ENCODE peak calls at places on chromosomes 13 and 19, in five cellular contexts. J, R, P, Q and E are unnamed samples.

GRCh38 chr13:59373341-59373740 is 790.4 kb downstream of the DIAPH3 start:
- DNase-seq in P (no peak), J (no peak), Q (no peak), R (no peak), E (no peak)

GRCh38 chr13:114015608-114016295 is 41.9 kb upstream of the C13orf46 start:
- DNase-seq in P (peak), R (no peak), Q (peak), J (peak), E (peak)

GRCh38 chr19:14149509-14149994 is 13.2 kb upstream of the ASF1B start:
- DNase-seq in P (peak), Q (peak), R (no peak), J (peak), E (peak)

GRCh38 chr13:95301135-95301946 is at the start of gene ABCC4:
- DNase-seq in J (peak), P (peak), R (peak), Q (peak), E (peak)

GRCh38 chr13:97116754-97117153 is 105.4 kb upstream of the MBNL2 start:
- DNase-seq in Q (peak), R (peak), J (peak), P (peak), E (peak)

GRCh38 chr13:81302125-81302524 is 961.2 kb upstream of the SPRY2 start:
- DNase-seq in Q (no peak), P (no peak), J (no peak), R (no peak), E (no peak)

GRCh38 chr13:23859904-23860303 is 29.3 kb downstream of the MIPEP start:
- DNase-seq in J (no peak), P (no peak), Q (no peak), R (no peak), E (no peak)

GRCh38 chr13:48260970-48261369 is 28.0 kb downstream of the ITM2B start:
- DNase-seq in Q (no peak), J (no peak), P (no peak), R (no peak), E (no peak)

GRCh38 chr19:20660473-20660872 is 898 bp downstream of the ZNF626 start:
- DNase-seq in J (no peak), R (peak), Q (no peak), P (no peak), E (no peak)

GRCh38 chr13:30685320-30685859 is 50.0 kb upstream of the ALOX5AP start:
- DNase-seq in P (no peak), J (peak), Q (no peak), R (no peak), E (no peak)

GRCh38 chr19:1466018-1466460 is 13.0 kb downstream of the C19orf25 start:
- DNase-seq in Q (no peak), J (no peak), P (no peak), R (no peak), E (no peak)

GRCh38 chr13:45747071-45747470 is 45.0 kb downstream of the CBY2 start:
- DNase-seq in P (no peak), Q (no peak), J (no peak), R (no peak), E (no peak)

GRCh38 chr19:8185343-8186068 is 23.7 kb upstream of the CERS4 start:
- DNase-seq in J (no peak), P (no peak), R (no peak), Q (no peak), E (no peak)

GRCh38 chr19:2782357-2782935 is 627 bp downstream of the SGTA start:
- DNase-seq in R (no peak), Q (peak), J (no peak), P (peak), E (no peak)

GRCh38 chr19:12293771-12294307 is 844 bp downstream of the ZNF44 start:
- DNase-seq in Q (peak), J (peak), P (peak), R (peak), E (peak)

GRCh38 chr13:93004919-93005318 is 221.7 kb upstream of the GPC6 start:
- DNase-seq in P (peak), J (peak), Q (peak), R (peak), E (peak)

GRCh38 chr19:9431475-9431874 is 3.9 kb downstream of the ZNF266 start:
- DNase-seq in R (peak), P (peak), J (peak), Q (no peak), E (peak)

GRCh38 chr13:101449971-101450748 is 2.3 kb upstream of the ITGBL1 start:
- DNase-seq in J (peak), Q (peak), P (peak), R (peak), E (peak)

GRCh38 chr19:10748924-10749434 is 31.1 kb downstream of the DNM2 start:
- DNase-seq in J (peak), Q (peak), R (peak), P (peak), E (peak)

GRCh38 chr13:40028446-40028845 is 373.0 kb downstream of the COG6 start:
- DNase-seq in Q (peak), J (no peak), P (no peak), R (no peak), E (no peak)

GRCh38 chr13:98843482-98843877 is 91.0 kb upstream of the SLC15A1 start:
- DNase-seq in J (no peak), R (no peak), Q (no peak), P (no peak), E (no peak)

GRCh38 chr19:55686311-55687050 is 11.5 kb downstream of the EPN1 start:
- DNase-seq in P (no peak), J (no peak), R (no peak), Q (no peak), E (no peak)

GRCh38 chr13:36601186-36601585 is 72.6 kb upstream of the SERTM1 start:
- DNase-seq in R (no peak), P (peak), J (peak), Q (peak), E (peak)

GRCh38 chr13:30196025-30196424 is 111.3 kb downstream of the KATNAL1 start:
- DNase-seq in J (no peak), Q (no peak), P (peak), R (peak), E (peak)

GRCh38 chr19:1469200-1469935 is 9.6 kb downstream of the C19orf25 start:
- DNase-seq in R (no peak), J (no peak), Q (peak), P (no peak), E (no peak)

GRCh38 chr13:79548886-79549285 is 67.9 kb downstream of the NDFIP2 start:
- DNase-seq in J (peak), P (peak), Q (peak), R (no peak), E (peak)

GRCh38 chr19:53432088-53432661 is 391 bp downstream of the ZNF761 start:
- DNase-seq in J (peak), P (peak), Q (peak), R (peak), E (peak)

GRCh38 chr19:49413348-49413747 is 9.9 kb downstream of the PTH2 start:
- DNase-seq in J (no peak), P (no peak), R (no peak), Q (no peak), E (peak)

GRCh38 chr13:24202215-24202614 is 41.7 kb downstream of the SPATA13 start:
- DNase-seq in P (no peak), J (no peak), R (no peak), Q (no peak), E (no peak)

GRCh38 chr13:113562085-113562749 is 22.3 kb upstream of the TFDP1 start:
- DNase-seq in R (peak), P (peak), J (peak), Q (peak), E (peak)

GRCh38 chr19:5665781-5666513 is 14.4 kb downstream of the MICOS13 start:
- DNase-seq in R (peak), J (peak), P (peak), Q (peak), E (peak)

GRCh38 chr13:83824120-83824519 is 58.2 kb downstream of the SLITRK1 start:
- DNase-seq in J (no peak), Q (no peak), R (no peak), P (no peak), E (no peak)

GRCh38 chr13:109344552-109345157 is 441.7 kb downstream of the IRS2 start:
- DNase-seq in Q (peak), R (peak), P (peak), J (peak), E (peak)

GRCh38 chr13:34542321-34542720 is 399.7 kb upstream of the NBEA start:
- DNase-seq in Q (no peak), J (peak), P (no peak), R (no peak), E (no peak)

GRCh38 chr19:4338441-4339350 is at the start of gene STAP2:
- DNase-seq in J (peak), R (no peak), P (no peak), Q (no peak), E (no peak)

GRCh38 chr19:48433337-48433736 is 12.4 kb upstream of the GRWD1 start:
- DNase-seq in P (no peak), R (no peak), Q (no peak), J (no peak), E (no peak)

DNA sequence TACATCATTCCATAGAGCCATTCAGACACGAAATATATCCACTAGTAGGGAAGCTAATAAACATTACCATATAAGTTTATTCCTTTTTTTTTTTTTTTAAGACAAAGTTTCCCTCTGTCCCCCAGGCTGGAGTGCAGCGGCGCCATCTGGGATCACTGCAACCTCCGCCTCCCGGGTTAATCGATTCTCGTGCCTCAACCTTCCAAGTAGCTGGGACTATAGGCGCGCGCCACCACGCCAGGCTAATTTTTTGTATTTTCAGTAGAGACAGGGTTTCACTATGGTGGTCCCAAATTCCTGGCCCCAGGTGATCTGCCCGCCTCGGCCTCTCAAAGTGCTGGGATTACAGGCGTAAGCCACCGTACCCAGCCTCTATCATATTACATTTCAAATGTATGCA is 612 bp upstream of the ZNF154 start:
- DNase-seq in Q (no peak), P (no peak), J (no peak), R (no peak), E (no peak)
- H3K4me3 ChIP-seq in Q (peak), P (no peak), J (no peak), R (no peak), E (no peak)

DNA sequence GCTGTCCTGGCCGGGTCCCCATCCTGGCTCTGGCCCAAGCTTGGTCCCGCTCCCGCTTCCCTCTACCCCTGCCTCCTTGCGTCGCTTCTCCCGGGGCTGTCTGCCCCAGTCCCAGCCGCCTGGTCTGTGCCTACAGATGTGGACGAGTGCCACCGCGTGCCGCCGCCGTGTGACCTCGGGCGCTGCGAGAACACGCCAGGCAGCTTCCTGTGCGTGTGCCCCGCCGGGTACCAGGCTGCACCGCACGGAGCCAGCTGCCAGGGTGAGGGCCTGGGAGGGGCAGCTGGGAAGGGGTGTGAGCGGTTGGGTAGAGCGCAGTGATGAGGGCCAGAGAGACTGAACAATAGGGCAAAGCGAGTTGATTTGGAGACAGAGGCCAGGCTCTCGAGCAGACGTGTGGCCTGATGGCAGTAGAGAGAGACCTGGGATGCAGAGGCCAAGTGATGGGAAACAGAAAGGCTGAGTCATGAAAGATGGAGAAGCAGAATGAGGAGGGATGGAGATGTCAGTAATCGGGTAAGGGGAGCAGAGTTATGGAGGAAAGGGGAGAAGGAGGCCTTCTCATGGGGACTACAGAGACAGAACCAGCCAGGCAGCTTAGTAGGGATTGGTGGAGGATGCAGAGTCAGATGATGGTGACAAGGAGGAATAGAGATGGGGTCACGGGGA is 9.4 kb downstream of the LTBP4 start:
- DNase-seq in R (no peak), P (no peak), Q (no peak), J (peak), E (no peak)
- H3K4me3 ChIP-seq in R (peak), P (no peak), Q (peak), J (peak), E (peak)

GRCh38 chr19:34577056-34577455 is 95.5 kb downstream of the WTIP start:
- DNase-seq in J (no peak), R (no peak), P (no peak), Q (no peak), E (no peak)
- H3K4me3 ChIP-seq in J (no peak), R (no peak), P (no peak), Q (no peak), E (no peak)

GRCh38 chr13:102566513-102566912 is 30.3 kb upstream of the TPP2 start:
- DNase-seq in R (no peak), J (no peak), P (no peak), Q (no peak), E (no peak)
- H3K4me3 ChIP-seq in R (no peak), J (no peak), P (no peak), Q (no peak), E (no peak)

GRCh38 chr19:40420451-40420765 is 5.4 kb downstream of the SERTAD1 start:
- DNase-seq in R (no peak), P (no peak), J (no peak), Q (no peak), E (no peak)
- H3K4me3 ChIP-seq in R (peak), P (peak), J (peak), Q (peak), E (peak)

GRCh38 chr19:50718255-50719118 is 1.1 kb downstream of the SHANK1 start:
- DNase-seq in P (no peak), J (no peak), Q (no peak), R (no peak), E (no peak)
- H3K4me3 ChIP-seq in P (peak), J (no peak), Q (peak), R (peak), E (peak)

DNA sequence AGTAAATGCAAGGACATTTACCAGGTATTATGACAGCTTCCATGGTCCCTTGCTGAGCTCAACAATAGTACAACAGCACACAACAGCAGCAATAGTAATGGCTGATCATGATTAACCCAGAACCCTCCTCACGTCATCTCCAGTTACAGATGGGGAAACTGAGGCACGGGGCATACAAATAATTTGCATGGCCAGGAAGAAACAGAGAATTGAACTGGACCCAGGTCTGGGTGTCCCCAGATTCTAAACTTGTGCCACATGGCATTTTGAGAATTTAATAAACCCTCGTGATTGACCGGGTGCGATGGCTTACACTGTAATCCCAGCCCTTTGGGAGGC is 7.2 kb downstream of the MAST3 start:
- DNase-seq in R (no peak), P (no peak), J (no peak), Q (no peak), E (no peak)
- H3K4me3 ChIP-seq in R (peak), P (peak), J (peak), Q (peak), E (peak)

GRCh38 chr19:15244106-15244803 is 12.0 kb upstream of the EPHX3 start:
- DNase-seq in P (no peak), J (no peak), R (no peak), Q (no peak), E (no peak)

GRCh38 chr19:15247107-15248014 is 15.1 kb upstream of the EPHX3 start:
- DNase-seq in Q (peak), J (no peak), R (no peak), P (no peak), E (no peak)

GRCh38 chr19:15246198-15246481 is 13.9 kb upstream of the EPHX3 start:
- DNase-seq in Q (no peak), P (no peak), R (no peak), J (no peak), E (no peak)

GRCh38 chr19:15244808-15245207 is 12.6 kb upstream of the EPHX3 start:
- DNase-seq in P (no peak), R (no peak), J (no peak), Q (no peak), E (no peak)

GRCh38 chr19:15245370-15246197 is 13.3 kb upstream of the EPHX3 start:
- DNase-seq in R (no peak), J (no peak), Q (no peak), P (no peak), E (no peak)
- H3K4me3 ChIP-seq in R (no peak), J (no peak), Q (no peak), P (no peak), E (no peak)

GRCh38 chr13:43764349-43764748 is 22.4 kb downstream of the ENOX1 start:
- DNase-seq in J (no peak), P (no peak), Q (no peak), R (no peak), E (no peak)

GRCh38 chr13:43757266-43757665 is 29.5 kb downstream of the ENOX1 start:
- DNase-seq in J (no peak), P (no peak), Q (no peak), R (no peak), E (peak)

GRCh38 chr13:43758834-43759233 is 27.9 kb downstream of the ENOX1 start:
- DNase-seq in R (no peak), Q (no peak), P (no peak), J (no peak), E (no peak)

GRCh38 chr13:43763143-43763759 is 23.5 kb downstream of the ENOX1 start:
- DNase-seq in Q (no peak), P (no peak), R (no peak), J (no peak), E (no peak)

DNA sequence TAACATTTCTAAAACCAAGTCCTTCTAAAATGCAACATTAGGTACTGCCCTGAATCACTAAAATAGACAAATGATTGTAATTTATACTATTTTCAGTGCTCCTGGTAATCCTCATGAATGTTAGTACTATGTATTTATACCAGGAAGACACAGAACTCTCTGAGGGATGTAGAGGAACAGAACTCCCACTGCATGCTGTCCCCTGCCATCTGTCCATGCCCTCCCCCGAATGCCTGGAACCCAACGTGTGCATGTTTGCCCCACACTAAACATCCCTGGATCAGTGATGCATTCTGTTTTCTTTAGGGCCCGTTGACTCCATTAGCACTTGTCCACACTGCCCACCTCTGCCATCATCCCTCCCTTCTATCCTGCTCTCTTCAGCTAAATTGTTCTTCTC is 26.5 kb downstream of the ENOX1 start:
- DNase-seq in R (no peak), Q (no peak), J (no peak), P (no peak), E (no peak)
- H3K4me3 ChIP-seq in R (no peak), Q (no peak), J (no peak), P (no peak), E (no peak)

GRCh38 chr19:29880498-29881081 is 61.4 kb upstream of the URI1 start:
- DNase-seq in R (no peak), Q (no peak), J (no peak), P (no peak), E (no peak)

GRCh38 chr19:29881386-29881785 is 60.7 kb upstream of the URI1 start:
- DNase-seq in P (no peak), R (peak), Q (no peak), J (no peak), E (peak)

GRCh38 chr19:29876414-29876813 is 64.6 kb downstream of the CCNE1 start:
- DNase-seq in Q (no peak), P (no peak), R (no peak), J (no peak), E (no peak)

GRCh38 chr19:29879655-29879974 is 62.4 kb upstream of the URI1 start:
- DNase-seq in R (no peak), J (no peak), Q (no peak), P (no peak), E (no peak)

GRCh38 chr19:29878973-29879654 is 62.9 kb upstream of the URI1 start:
- DNase-seq in Q (no peak), P (peak), R (peak), J (peak), E (peak)
- H3K4me3 ChIP-seq in Q (no peak), P (no peak), R (no peak), J (no peak), E (no peak)